ENCODE peak calls at places on chromosomes 3 and 15, in six cellular contexts. F is bronchial epithelial cell, Z is psoas muscle, S is NB4, U is AG10803, V is Calu3. Y is an unnamed sample.

GRCh38 chr3:11576453-11576852 is 67.3 kb downstream of the VGLL4 start:
- DNase-seq in F (no peak), Z (peak), S (no peak), U (no peak), V (no peak), Y (no peak)

GRCh38 chr3:156762631-156763185 is 63.4 kb upstream of the LEKR1 start:
- DNase-seq in F (peak), Z (no peak), S (no peak), U (peak), V (no peak), Y (no peak)

GRCh38 chr3:163327086-163327485 is 1751.2 kb downstream of the SI start:
- DNase-seq in F (no peak), Z (no peak), S (no peak), U (no peak), V (no peak), Y (no peak)

GRCh38 chr15:71747128-71748083 is 62.9 kb upstream of the NR2E3 start:
- DNase-seq in F (peak), Z (no peak), S (peak), U (peak), V (peak), Y (peak)

GRCh38 chr3:12235691-12236090 is 53.2 kb upstream of the PPARG start:
- DNase-seq in F (peak), Z (no peak), S (no peak), U (no peak), V (no peak), Y (peak)

GRCh38 chr3:42533161-42533897 is 30.9 kb downstream of the VIPR1 start:
- DNase-seq in F (peak), Z (no peak), S (no peak), U (no peak), V (no peak), Y (no peak)

GRCh38 chr3:62318365-62318751 is 55.0 kb downstream of the FEZF2 start:
- DNase-seq in F (no peak), Z (no peak), S (no peak), U (no peak), V (peak), Y (no peak)

GRCh38 chr3:12670365-12670764 is 6.4 kb upstream of the RAF1 start:
- DNase-seq in F (no peak), Z (no peak), S (no peak), U (no peak), V (no peak), Y (no peak)

GRCh38 chr3:16290007-16290826 is 25.2 kb downstream of the OXNAD1 start:
- DNase-seq in F (peak), Z (no peak), S (peak), U (peak), V (peak), Y (peak)

GRCh38 chr15:77821188-77821958 is 188.7 kb upstream of the LINGO1 start:
- DNase-seq in F (peak), Z (no peak), S (peak), U (peak), V (peak), Y (peak)

GRCh38 chr15:30649952-30650929 is 24.3 kb downstream of the ARHGAP11B start:
- DNase-seq in F (peak), Z (no peak), S (peak), U (peak), V (no peak), Y (peak)

GRCh38 chr3:171648079-171648478 is 162.2 kb downstream of the PLD1 start:
- DNase-seq in F (no peak), Z (no peak), S (peak), U (no peak), V (no peak), Y (no peak)

GRCh38 chr15:69343133-69343532 is 44.4 kb downstream of the PAQR5 start:
- DNase-seq in F (no peak), Z (no peak), S (no peak), U (no peak), V (no peak), Y (no peak)

GRCh38 chr3:10933958-10934481 is 58.5 kb upstream of the SLC6A1 start:
- DNase-seq in F (peak), Z (no peak), S (no peak), U (peak), V (no peak), Y (peak)

GRCh38 chr3:126781406-126781805 is 77.4 kb downstream of the CHCHD6 start:
- DNase-seq in F (no peak), Z (no peak), S (no peak), U (peak), V (no peak), Y (no peak)

GRCh38 chr3:32420138-32420981 is 28.7 kb downstream of the CMTM7 start:
- DNase-seq in F (peak), Z (no peak), S (peak), U (no peak), V (peak), Y (peak)

GRCh38 chr15:88454231-88454630 is 13.0 kb downstream of the MRPL46 start:
- DNase-seq in F (peak), Z (no peak), S (no peak), U (peak), V (no peak), Y (no peak)

GRCh38 chr3:9883676-9884554 is 3.9 kb upstream of the CIDEC start:
- DNase-seq in F (no peak), Z (no peak), S (no peak), U (peak), V (no peak), Y (peak)

GRCh38 chr15:60454824-60455223 is 24.1 kb downstream of the ICE2 start:
- DNase-seq in F (no peak), Z (no peak), S (no peak), U (no peak), V (no peak), Y (no peak)

GRCh38 chr3:132029182-132029902 is 5.5 kb downstream of the CPNE4 start:
- DNase-seq in F (peak), Z (peak), S (peak), U (peak), V (peak), Y (peak)

GRCh38 chr15:43258781-43259180 is 7.9 kb downstream of the TGM5 start:
- DNase-seq in F (no peak), Z (no peak), S (no peak), U (no peak), V (no peak), Y (no peak)

GRCh38 chr15:25087137-25087536 is 132.3 kb downstream of the SNRPN start:
- DNase-seq in F (no peak), Z (no peak), S (no peak), U (no peak), V (no peak), Y (no peak)

GRCh38 chr3:149501524-149501923 is 27.0 kb downstream of the TM4SF4 start:
- DNase-seq in F (no peak), Z (no peak), S (no peak), U (peak), V (no peak), Y (peak)

GRCh38 chr15:42704492-42704926 is 32.4 kb downstream of the CDAN1 start:
- DNase-seq in F (peak), Z (no peak), S (peak), U (peak), V (peak), Y (peak)

GRCh38 chr3:98890181-98890882 is 11.2 kb downstream of the DCBLD2 start:
- DNase-seq in F (no peak), Z (no peak), S (no peak), U (no peak), V (no peak), Y (no peak)

GRCh38 chr15:23642413-23643044 is 5.1 kb downstream of the MAGEL2 start:
- DNase-seq in F (peak), Z (peak), S (peak), U (peak), V (peak), Y (peak)

GRCh38 chr15:96462768-96463167 is 132.3 kb downstream of the NR2F2 start:
- DNase-seq in F (no peak), Z (no peak), S (no peak), U (peak), V (no peak), Y (no peak)
- TF ChIP-seq CTCF in F (no peak), Z (no peak), S (no peak), U (peak), V (peak), Y (peak)

DNA sequence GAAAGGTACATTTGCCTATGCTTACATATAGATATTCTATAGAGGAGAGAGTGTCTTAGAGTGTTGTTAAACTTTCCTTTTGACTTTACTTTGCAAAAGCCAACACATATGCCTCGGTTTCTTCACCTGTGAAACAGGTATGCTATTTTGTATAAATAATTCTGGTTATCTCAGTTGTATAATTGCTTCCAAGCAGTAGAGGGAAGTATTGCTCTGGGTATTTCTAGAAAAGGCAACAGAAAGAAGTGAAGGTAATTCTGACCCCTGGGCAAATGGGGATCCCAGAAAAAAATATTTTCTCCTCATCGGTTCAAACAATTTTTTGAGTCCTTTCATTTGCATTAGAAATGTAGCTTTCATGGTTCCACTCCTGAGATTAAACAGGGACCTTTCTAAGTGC is 216.5 kb upstream of the SEMA6D start:
- DNase-seq in F (no peak), Z (no peak), S (no peak), U (no peak), V (no peak), Y (no peak)
- TF ChIP-seq CTCF in F (no peak), Z (no peak), S (no peak), U (no peak), V (no peak), Y (peak)

GRCh38 chr15:81166949-81167816 is 29.5 kb upstream of the IL16 start:
- DNase-seq in F (no peak), Z (no peak), S (no peak), U (no peak), V (no peak), Y (no peak)

GRCh38 chr15:81161851-81162250 is 27.8 kb downstream of the CFAP161 start:
- DNase-seq in F (no peak), Z (no peak), S (no peak), U (no peak), V (no peak), Y (no peak)

GRCh38 chr15:81168680-81169079 is 28.0 kb upstream of the IL16 start:
- DNase-seq in F (no peak), Z (no peak), S (no peak), U (no peak), V (no peak), Y (no peak)

GRCh38 chr15:81163961-81164800 is 30.1 kb downstream of the CFAP161 start:
- DNase-seq in F (peak), Z (no peak), S (no peak), U (peak), V (peak), Y (no peak)

DNA sequence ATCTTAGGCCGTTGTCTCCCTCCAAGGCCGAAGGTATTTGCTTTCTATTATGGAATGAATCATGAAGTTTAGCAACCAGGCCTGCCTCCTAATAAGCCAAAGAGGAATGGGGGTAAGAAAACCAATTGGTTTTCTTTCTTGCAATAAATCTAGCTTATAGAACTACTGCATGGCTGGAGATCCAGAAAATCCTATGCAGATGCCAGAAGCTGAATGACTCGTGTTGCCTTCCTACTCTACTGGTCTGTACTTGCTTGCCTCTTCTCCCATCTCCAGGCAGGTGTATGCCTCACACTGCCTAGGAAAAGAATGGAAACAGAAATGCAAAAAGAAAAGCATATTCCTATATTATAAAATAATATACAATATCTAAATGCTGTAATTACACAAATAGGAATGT is 31.1 kb upstream of the IL16 start:
- DNase-seq in F (peak), Z (no peak), S (no peak), U (peak), V (no peak), Y (no peak)
- TF ChIP-seq CTCF in F (no peak), Z (no peak), S (no peak), U (no peak), V (no peak), Y (no peak)

GRCh38 chr3:101829878-101830277 is 19.4 kb upstream of the NFKBIZ start:
- DNase-seq in F (no peak), Z (no peak), S (no peak), U (no peak), V (no peak), Y (no peak)
- TF ChIP-seq CTCF in F (no peak), Z (no peak), S (no peak), U (no peak), V (no peak), Y (no peak)

GRCh38 chr15:51866161-51866560 is 36.7 kb downstream of the TMOD3 start:
- DNase-seq in F (no peak), Z (no peak), S (no peak), U (no peak), V (no peak), Y (no peak)

GRCh38 chr15:51863131-51863530 is 33.7 kb downstream of the TMOD3 start:
- DNase-seq in F (no peak), Z (no peak), S (no peak), U (no peak), V (no peak), Y (no peak)

GRCh38 chr15:51864408-51865056 is 35.1 kb downstream of the TMOD3 start:
- DNase-seq in F (peak), Z (no peak), S (no peak), U (peak), V (no peak), Y (peak)

GRCh38 chr15:51866751-51867150 is 37.3 kb downstream of the TMOD3 start:
- DNase-seq in F (no peak), Z (no peak), S (no peak), U (no peak), V (no peak), Y (no peak)

DNA sequence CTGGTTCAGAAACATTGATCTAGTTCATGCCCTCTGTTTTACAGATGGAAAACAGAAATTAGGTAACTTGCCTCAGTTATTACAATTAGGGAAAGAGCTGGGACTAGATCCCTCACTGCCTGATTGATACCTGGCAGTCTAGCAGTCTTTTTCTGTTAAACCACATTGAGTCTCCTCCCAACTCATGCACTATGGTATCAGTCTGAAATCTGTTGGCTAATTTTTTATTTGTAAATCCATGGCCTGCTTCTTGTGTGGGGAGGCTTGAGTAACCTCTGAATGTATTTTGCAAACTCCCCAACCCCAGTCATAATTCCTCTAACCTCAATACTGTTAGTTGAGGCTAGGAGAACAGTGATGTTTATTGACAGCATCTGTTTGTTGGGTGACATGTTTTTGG is 35.8 kb downstream of the TMOD3 start:
- DNase-seq in F (no peak), Z (no peak), S (no peak), U (no peak), V (no peak), Y (no peak)
- TF ChIP-seq CTCF in F (no peak), Z (no peak), S (no peak), U (no peak), V (no peak), Y (no peak)

DNA sequence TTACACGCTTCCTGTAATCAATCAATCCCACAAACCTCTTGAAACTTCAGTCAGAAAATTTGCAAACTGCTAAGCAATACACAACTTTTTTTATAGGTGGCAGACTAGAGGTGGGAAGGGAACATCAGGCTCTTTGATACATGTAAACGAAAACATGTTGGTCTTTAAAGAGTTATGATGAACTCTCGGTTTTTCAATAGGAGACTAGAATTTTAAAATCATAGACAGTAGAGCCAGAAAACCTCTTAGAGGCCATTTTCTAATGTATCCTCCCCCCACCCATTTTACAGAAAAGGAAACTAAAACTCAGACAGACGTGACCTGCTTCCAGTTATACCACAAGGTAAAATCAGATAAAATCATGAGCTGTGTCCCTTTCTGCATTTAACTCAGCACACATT is 179.1 kb upstream of the LPP start:
- DNase-seq in F (no peak), Z (no peak), S (no peak), U (no peak), V (no peak), Y (no peak)
- TF ChIP-seq CTCF in F (no peak), Z (peak), S (no peak), U (peak), V (no peak), Y (no peak)

GRCh38 chr3:122301063-122301462 is 24.0 kb upstream of the CSTA start:
- DNase-seq in F (no peak), Z (no peak), S (peak), U (no peak), V (no peak), Y (no peak)

GRCh38 chr3:122295286-122295685 is 29.8 kb upstream of the CSTA start:
- DNase-seq in F (no peak), Z (no peak), S (peak), U (no peak), V (no peak), Y (no peak)

GRCh38 chr3:122299222-122299621 is 25.8 kb upstream of the CSTA start:
- DNase-seq in F (no peak), Z (no peak), S (no peak), U (no peak), V (no peak), Y (no peak)

GRCh38 chr3:122299872-122300460 is 25.1 kb upstream of the CSTA start:
- DNase-seq in F (peak), Z (no peak), S (peak), U (no peak), V (peak), Y (peak)

GRCh38 chr3:122298239-122298638 is 26.8 kb upstream of the CSTA start:
- DNase-seq in F (no peak), Z (no peak), S (peak), U (no peak), V (no peak), Y (no peak)
- TF ChIP-seq CTCF in F (no peak), Z (no peak), S (no peak), U (no peak), V (no peak), Y (no peak)

GRCh38 chr3:52481819-52482521 is 13.2 kb upstream of the STAB1 start:
- DNase-seq in F (no peak), Z (peak), S (peak), U (no peak), V (no peak), Y (no peak)
- TF ChIP-seq CTCF in F (peak), Z (peak), S (peak), U (peak), V (no peak), Y (peak)

DNA sequence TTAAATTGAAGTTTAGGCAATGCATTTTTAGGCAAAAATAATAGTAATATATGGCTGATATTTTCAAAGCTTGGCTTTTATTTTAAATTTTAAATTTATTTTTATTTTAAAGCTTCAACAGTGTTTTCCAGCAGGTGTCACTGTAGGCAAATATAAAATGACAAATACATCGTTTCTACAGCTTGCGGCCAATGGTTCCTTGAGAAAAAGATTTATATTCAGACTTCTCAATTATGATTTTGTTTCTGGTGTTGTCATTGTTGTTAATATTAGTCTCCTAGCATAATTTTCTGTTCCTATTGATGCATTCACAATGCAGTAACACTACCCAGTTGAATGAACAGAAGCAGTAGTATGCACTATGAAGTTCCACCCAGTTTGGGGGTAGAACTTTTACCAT is 220.7 kb upstream of the DNAJC19 start:
- DNase-seq in F (peak), Z (no peak), S (peak), U (peak), V (no peak), Y (peak)
- TF ChIP-seq CTCF in F (peak), Z (peak), S (no peak), U (peak), V (no peak), Y (peak)

Y was measured in MCF 10A.